ENCODE peak calls at places on chromosomes 4 and X, in four cellular contexts. S, H, L and X are unnamed samples.

GRCh38 chr4:68912807-68913206 is 38.8 kb downstream of the UGT2A3 start:
- DNase-seq in S (no peak), H (no peak), L (no peak), X (no peak)

GRCh38 chrX:150225756-150226155 is 137.4 kb upstream of the MAMLD1 start:
- DNase-seq in S (no peak), H (no peak), L (no peak), X (no peak)

GRCh38 chr4:75985116-75985515 is 5.6 kb downstream of the SDAD1 start:
- DNase-seq in S (no peak), H (peak; percentile 69), L (no peak), X (peak; percentile 91)

GRCh38 chr4:7424553-7425111 is 10.1 kb downstream of the PSAPL1 start:
- DNase-seq in S (no peak), H (no peak), L (no peak), X (no peak)

GRCh38 chr4:110361921-110362320 is 114.0 kb upstream of the ENPEP start:
- DNase-seq in S (no peak), H (no peak), L (no peak), X (peak; percentile 96)

GRCh38 chrX:53479295-53479694 is 45.1 kb upstream of the HSD17B10 start:
- DNase-seq in S (peak; percentile 40), H (no peak), L (no peak), X (no peak)

GRCh38 chrX:129632443-129632842 is 22.3 kb downstream of the APLN start:
- DNase-seq in S (peak; percentile 23), H (peak; percentile 48), L (no peak), X (no peak)

GRCh38 chr4:89765966-89766365 is 71.0 kb downstream of the SNCA start:
- DNase-seq in S (no peak), H (peak; percentile 92), L (no peak), X (peak; percentile 67)

GRCh38 chr4:189202182-189202868 is 738.3 kb upstream of the FRG1 start:
- DNase-seq in S (peak; percentile 34), H (peak; percentile 93), L (peak; percentile 28), X (peak; percentile 71)

GRCh38 chr4:103024996-103025395 is 5.5 kb upstream of the SLC9B1 start:
- DNase-seq in S (no peak), H (no peak), L (no peak), X (no peak)

GRCh38 chr4:56250801-56251200 is 136.5 kb downstream of the AASDH start:
- DNase-seq in S (no peak), H (no peak), L (no peak), X (no peak)

GRCh38 chr4:6200922-6201362 is 593 bp upstream of the JAKMIP1 start:
- DNase-seq in S (no peak), H (no peak), L (no peak), X (no peak)

GRCh38 chr4:130705023-130705422 is 1609.1 kb downstream of the C4orf33 start:
- DNase-seq in S (no peak), H (no peak), L (no peak), X (no peak)
- TF ChIP-seq CTCF in S (no peak), H (no peak), L (no peak), X (no peak)

GRCh38 chr4:38489924-38490639 is 173.9 kb upstream of the KLF3 start:
- DNase-seq in S (no peak), H (peak; percentile 25), L (no peak), X (peak; percentile 35)
- H3K27ac ChIP-seq in S (no peak overlapping the region), H (no peak overlapping the region), L (no peak overlapping the region), X (no peak overlapping the region)

GRCh38 chrX:8851487-8851886 is 50.3 kb upstream of the FAM9A start:
- DNase-seq in S (no peak), H (no peak), L (no peak), X (no peak)

GRCh38 chrX:8848921-8849320 is 47.7 kb upstream of the FAM9A start:
- DNase-seq in S (no peak), H (peak; percentile 55), L (no peak), X (no peak)

GRCh38 chrX:8849462-8849861 is 48.3 kb upstream of the FAM9A start:
- DNase-seq in S (no peak), H (peak; percentile 73), L (no peak), X (no peak)

GRCh38 chrX:8846271-8846670 is 45.1 kb upstream of the FAM9A start:
- DNase-seq in S (no peak), H (peak; percentile 4), L (no peak), X (no peak)

GRCh38 chrX:8849945-8850344 is 48.8 kb upstream of the FAM9A start:
- DNase-seq in S (no peak), H (no peak), L (no peak), X (no peak)
- TF ChIP-seq CTCF in S (no peak), H (no peak), L (no peak), X (peak; percentile 15)

GRCh38 chr4:54067163-54067562 is 2.8 kb upstream of the CHIC2 start:
- DNase-seq in S (no peak), H (peak; percentile 80), L (peak; percentile 60), X (no peak)
- H3K27ac ChIP-seq in S (peak overlapping the region; percentile 57), H (peak overlapping the region; percentile 49), L (no peak overlapping the region), X (no peak overlapping the region)